ENCODE peak calls at places on chromosomes 16 and 17, in seven cellular contexts. Z is cardiac muscle cell; L is activated naive CD4-positive, alpha-beta T cell; B is aorta; R is heart left ventricle; V is tibial nerve; W is NCI-H1048. J is an unnamed sample.

GRCh38 chr16:18800674-18801196 is 614 bp downstream of the ARL6IP1 start:
- DNase-seq in Z (peak; percentile 29), L (no peak), B (no peak), R (no peak), V (no peak), W (no peak), J (no peak)

GRCh38 chr16:62548095-62548494 is 511.9 kb upstream of the CDH8 start:
- DNase-seq in Z (no peak), L (no peak), B (no peak), R (no peak), V (no peak), W (no peak), J (no peak)

GRCh38 chr17:69581061-69581955 is 166.8 kb downstream of the MAP2K6 start:
- DNase-seq in Z (no peak), L (no peak), B (no peak), R (peak; percentile 18), V (no peak), W (no peak), J (no peak)

GRCh38 chr16:86213427-86214205 is 296.7 kb upstream of the FOXF1 start:
- DNase-seq in Z (no peak), L (no peak), B (no peak), R (no peak), V (no peak), W (no peak), J (no peak)

GRCh38 chr17:57879437-57880085 is 29.7 kb upstream of the MRPS23 start:
- DNase-seq in Z (no peak), L (no peak), B (no peak), R (no peak), V (no peak), W (no peak), J (no peak)

GRCh38 chr16:19139436-19140091 is 25.8 kb downstream of the ITPRIPL2 start:
- DNase-seq in Z (no peak), L (no peak), B (no peak), R (no peak), V (no peak), W (no peak), J (no peak)

GRCh38 chr16:49278944-49279725 is 2.5 kb downstream of the CBLN1 start:
- DNase-seq in Z (no peak), L (no peak), B (no peak), R (no peak), V (no peak), W (no peak), J (no peak)

GRCh38 chr17:42694524-42694923 is 12.2 kb downstream of the CNTNAP1 start:
- DNase-seq in Z (no peak), L (no peak), B (no peak), R (no peak), V (no peak), W (no peak), J (no peak)

GRCh38 chr16:78324649-78325274 is 225.3 kb downstream of the WWOX start:
- DNase-seq in Z (no peak), L (no peak), B (no peak), R (no peak), V (no peak), W (no peak), J (no peak)

GRCh38 chr16:48971571-48972071 is 310.0 kb downstream of the CBLN1 start:
- DNase-seq in Z (no peak), L (no peak), B (no peak), R (no peak), V (no peak), W (no peak), J (no peak)

GRCh38 chr17:6124856-6125255 is 54.7 kb downstream of the WSCD1 start:
- DNase-seq in Z (no peak), L (no peak), B (no peak), R (no peak), V (no peak), W (no peak), J (no peak)

GRCh38 chr16:70428178-70428998 is 10.5 kb downstream of the ST3GAL2 start:
- DNase-seq in Z (peak; percentile 98), L (no peak), B (peak; percentile 96), R (peak; percentile 95), V (peak; percentile 58), W (no peak), J (peak; percentile 63)

J was measured in T47D.